ENCODE peak calls at places on chromosome 20, in ten cellular contexts. One of them, this sample, is unnamed.
A peak's percentile ranks its signal among the peaks of the same experiment; 100 is the strongest.

GRCh38 chr20:53621482-53622246 is 28.0 kb upstream of the ZNF217 start:
- DNase-seq in fibroblast of the conjunctiva: peak; percentile 94
- DNase-seq in amygdala: no peak
- DNase-seq in adipocyte: peak; percentile 76
- DNase-seq in activated naive CD8-positive, alpha-beta T cell treated with anti-CD3 and anti-CD28 coated beads, Interleukin-2, amount 50 U/mL, for 24 hours: no peak
- DNase-seq in GM13977: no peak
- DNase-seq in T1000: peak; percentile 88
- DNase-seq in bronchial epithelial cell: peak; percentile 96
- DNase-seq in body of pancreas: peak; percentile 52
- DNase-seq in NCI-H1092 treated with DMSO at 0.1 percent for 48 hours: no peak
- DNase-seq in this sample: no peak

GRCh38 chr20:17504326-17504897 is 26.8 kb downstream of the BFSP1 start:
- DNase-seq in NCI-H1092 treated with DMSO at 0.1 percent for 48 hours: no peak
- DNase-seq in GM13977: no peak
- DNase-seq in T1000: no peak
- DNase-seq in body of pancreas: peak; percentile 27
- DNase-seq in adipocyte: no peak
- DNase-seq in amygdala: no peak
- DNase-seq in bronchial epithelial cell: no peak
- DNase-seq in activated naive CD8-positive, alpha-beta T cell treated with anti-CD3 and anti-CD28 coated beads, Interleukin-2, amount 50 U/mL, for 24 hours: no peak
- DNase-seq in fibroblast of the conjunctiva: no peak
- DNase-seq in this sample: no peak

GRCh38 chr20:55173601-55174000 is 698.2 kb downstream of the DOK5 start:
- DNase-seq in bronchial epithelial cell: no peak
- DNase-seq in fibroblast of the conjunctiva: no peak
- DNase-seq in activated naive CD8-positive, alpha-beta T cell treated with anti-CD3 and anti-CD28 coated beads, Interleukin-2, amount 50 U/mL, for 24 hours: no peak
- DNase-seq in T1000: no peak
- DNase-seq in adipocyte: no peak
- DNase-seq in NCI-H1092 treated with DMSO at 0.1 percent for 48 hours: no peak
- DNase-seq in GM13977: no peak
- DNase-seq in body of pancreas: no peak
- DNase-seq in amygdala: no peak
- DNase-seq in this sample: no peak

GRCh38 chr20:53800883-53801604 is 207.4 kb upstream of the ZNF217 start:
- DNase-seq in GM13977: no peak
- DNase-seq in bronchial epithelial cell: no peak
- DNase-seq in T1000: no peak
- DNase-seq in body of pancreas: no peak
- DNase-seq in amygdala: no peak
- DNase-seq in activated naive CD8-positive, alpha-beta T cell treated with anti-CD3 and anti-CD28 coated beads, Interleukin-2, amount 50 U/mL, for 24 hours: no peak
- DNase-seq in NCI-H1092 treated with DMSO at 0.1 percent for 48 hours: no peak
- DNase-seq in adipocyte: no peak
- DNase-seq in fibroblast of the conjunctiva: no peak
- DNase-seq in this sample: no peak

GRCh38 chr20:61130156-61130555 is 121.9 kb upstream of the CDH4 start:
- DNase-seq in NCI-H1092 treated with DMSO at 0.1 percent for 48 hours: no peak
- DNase-seq in activated naive CD8-positive, alpha-beta T cell treated with anti-CD3 and anti-CD28 coated beads, Interleukin-2, amount 50 U/mL, for 24 hours: no peak
- DNase-seq in bronchial epithelial cell: no peak
- DNase-seq in fibroblast of the conjunctiva: no peak
- DNase-seq in T1000: no peak
- DNase-seq in adipocyte: no peak
- DNase-seq in body of pancreas: no peak
- DNase-seq in GM13977: no peak
- DNase-seq in amygdala: no peak
- DNase-seq in this sample: no peak

GRCh38 chr20:49700411-49701185 is 13.1 kb downstream of the B4GALT5 start:
- DNase-seq in amygdala: no peak
- DNase-seq in NCI-H1092 treated with DMSO at 0.1 percent for 48 hours: no peak
- DNase-seq in adipocyte: peak; percentile 92
- DNase-seq in T1000: no peak
- DNase-seq in bronchial epithelial cell: peak; percentile 85
- DNase-seq in fibroblast of the conjunctiva: peak; percentile 68
- DNase-seq in body of pancreas: no peak
- DNase-seq in GM13977: no peak
- DNase-seq in activated naive CD8-positive, alpha-beta T cell treated with anti-CD3 and anti-CD28 coated beads, Interleukin-2, amount 50 U/mL, for 24 hours: no peak
- DNase-seq in this sample: no peak

GRCh38 chr20:37903317-37904007 is 535 bp downstream of the VSTM2L start:
- DNase-seq in amygdala: peak; percentile 22
- DNase-seq in adipocyte: no peak
- DNase-seq in activated naive CD8-positive, alpha-beta T cell treated with anti-CD3 and anti-CD28 coated beads, Interleukin-2, amount 50 U/mL, for 24 hours: no peak
- DNase-seq in NCI-H1092 treated with DMSO at 0.1 percent for 48 hours: no peak
- DNase-seq in bronchial epithelial cell: no peak
- DNase-seq in T1000: no peak
- DNase-seq in GM13977: peak; percentile 56
- DNase-seq in body of pancreas: no peak
- DNase-seq in fibroblast of the conjunctiva: no peak
- DNase-seq in this sample: no peak

GRCh38 chr20:18796282-18796833 is 17.2 kb upstream of the SCP2D1 start:
- DNase-seq in T1000: no peak
- DNase-seq in adipocyte: no peak
- DNase-seq in activated naive CD8-positive, alpha-beta T cell treated with anti-CD3 and anti-CD28 coated beads, Interleukin-2, amount 50 U/mL, for 24 hours: no peak
- DNase-seq in NCI-H1092 treated with DMSO at 0.1 percent for 48 hours: no peak
- DNase-seq in GM13977: no peak
- DNase-seq in bronchial epithelial cell: no peak
- DNase-seq in body of pancreas: no peak
- DNase-seq in fibroblast of the conjunctiva: no peak
- DNase-seq in amygdala: no peak
- DNase-seq in this sample: no peak

GRCh38 chr20:12827796-12828406 is 180.9 kb upstream of the SPTLC3 start:
- DNase-seq in GM13977: no peak
- DNase-seq in NCI-H1092 treated with DMSO at 0.1 percent for 48 hours: peak; percentile 12
- DNase-seq in fibroblast of the conjunctiva: no peak
- DNase-seq in body of pancreas: no peak
- DNase-seq in activated naive CD8-positive, alpha-beta T cell treated with anti-CD3 and anti-CD28 coated beads, Interleukin-2, amount 50 U/mL, for 24 hours: no peak
- DNase-seq in adipocyte: no peak
- DNase-seq in amygdala: no peak
- DNase-seq in bronchial epithelial cell: no peak
- DNase-seq in T1000: no peak
- DNase-seq in this sample: no peak

GRCh38 chr20:20210943-20211273 is 157.0 kb upstream of the INSM1 start:
- DNase-seq in GM13977: no peak
- DNase-seq in fibroblast of the conjunctiva: no peak
- DNase-seq in amygdala: no peak
- DNase-seq in bronchial epithelial cell: no peak
- DNase-seq in NCI-H1092 treated with DMSO at 0.1 percent for 48 hours: no peak
- DNase-seq in activated naive CD8-positive, alpha-beta T cell treated with anti-CD3 and anti-CD28 coated beads, Interleukin-2, amount 50 U/mL, for 24 hours: no peak
- DNase-seq in T1000: no peak
- DNase-seq in adipocyte: no peak
- DNase-seq in body of pancreas: no peak
- DNase-seq in this sample: no peak

GRCh38 chr20:40275738-40276137 is 413.3 kb downstream of the MAFB start:
- DNase-seq in adipocyte: no peak
- DNase-seq in amygdala: no peak
- DNase-seq in GM13977: no peak
- DNase-seq in T1000: no peak
- DNase-seq in bronchial epithelial cell: no peak
- DNase-seq in NCI-H1092 treated with DMSO at 0.1 percent for 48 hours: no peak
- DNase-seq in activated naive CD8-positive, alpha-beta T cell treated with anti-CD3 and anti-CD28 coated beads, Interleukin-2, amount 50 U/mL, for 24 hours: no peak
- DNase-seq in fibroblast of the conjunctiva: no peak
- DNase-seq in body of pancreas: no peak
- DNase-seq in this sample: no peak

GRCh38 chr20:48983423-48984400 is 62.2 kb downstream of the ARFGEF2 start:
- DNase-seq in T1000: peak; percentile 58
- DNase-seq in fibroblast of the conjunctiva: no peak
- DNase-seq in NCI-H1092 treated with DMSO at 0.1 percent for 48 hours: no peak
- DNase-seq in adipocyte: peak; percentile 54
- DNase-seq in amygdala: no peak
- DNase-seq in activated naive CD8-positive, alpha-beta T cell treated with anti-CD3 and anti-CD28 coated beads, Interleukin-2, amount 50 U/mL, for 24 hours: no peak
- DNase-seq in GM13977: no peak
- DNase-seq in bronchial epithelial cell: peak; percentile 90
- DNase-seq in body of pancreas: peak; percentile 74
- DNase-seq in this sample: no peak

GRCh38 chr20:47306095-47306494 is 50.4 kb downstream of the ZMYND8 start:
- DNase-seq in body of pancreas: no peak
- DNase-seq in activated naive CD8-positive, alpha-beta T cell treated with anti-CD3 and anti-CD28 coated beads, Interleukin-2, amount 50 U/mL, for 24 hours: no peak
- DNase-seq in bronchial epithelial cell: no peak
- DNase-seq in GM13977: no peak
- DNase-seq in adipocyte: no peak
- DNase-seq in T1000: no peak
- DNase-seq in amygdala: no peak
- DNase-seq in NCI-H1092 treated with DMSO at 0.1 percent for 48 hours: no peak
- DNase-seq in fibroblast of the conjunctiva: no peak
- DNase-seq in this sample: no peak

GRCh38 chr20:49851234-49851755 is 38.7 kb downstream of the SLC9A8 start:
- DNase-seq in adipocyte: peak; percentile 29
- DNase-seq in NCI-H1092 treated with DMSO at 0.1 percent for 48 hours: no peak
- DNase-seq in bronchial epithelial cell: no peak
- DNase-seq in GM13977: no peak
- DNase-seq in fibroblast of the conjunctiva: no peak
- DNase-seq in activated naive CD8-positive, alpha-beta T cell treated with anti-CD3 and anti-CD28 coated beads, Interleukin-2, amount 50 U/mL, for 24 hours: no peak
- DNase-seq in T1000: no peak
- DNase-seq in amygdala: peak; percentile 67
- DNase-seq in body of pancreas: no peak
- DNase-seq in this sample: peak; percentile 40

GRCh38 chr20:44217342-44218092 is 6.9 kb upstream of the OSER1 start:
- DNase-seq in GM13977: no peak
- DNase-seq in activated naive CD8-positive, alpha-beta T cell treated with anti-CD3 and anti-CD28 coated beads, Interleukin-2, amount 50 U/mL, for 24 hours: peak; percentile 71
- DNase-seq in adipocyte: peak; percentile 74
- DNase-seq in amygdala: peak; percentile 61
- DNase-seq in fibroblast of the conjunctiva: peak; percentile 51
- DNase-seq in T1000: peak; percentile 72
- DNase-seq in bronchial epithelial cell: peak; percentile 56
- DNase-seq in NCI-H1092 treated with DMSO at 0.1 percent for 48 hours: peak; percentile 60
- DNase-seq in body of pancreas: peak; percentile 82
- DNase-seq in this sample: peak; percentile 68

GRCh38 chr20:5504061-5504739 is 187.4 kb upstream of the PROKR2 start:
- DNase-seq in GM13977: peak; percentile 80
- DNase-seq in T1000: no peak
- DNase-seq in activated naive CD8-positive, alpha-beta T cell treated with anti-CD3 and anti-CD28 coated beads, Interleukin-2, amount 50 U/mL, for 24 hours: peak; percentile 12
- DNase-seq in bronchial epithelial cell: no peak
- DNase-seq in body of pancreas: peak; percentile 63
- DNase-seq in fibroblast of the conjunctiva: peak; percentile 10
- DNase-seq in adipocyte: peak; percentile 64
- DNase-seq in NCI-H1092 treated with DMSO at 0.1 percent for 48 hours: peak; percentile 85
- DNase-seq in amygdala: peak; percentile 74
- DNase-seq in this sample: peak; percentile 50

GRCh38 chr20:23245553-23246128 is 105.0 kb upstream of the NXT1 start:
- DNase-seq in NCI-H1092 treated with DMSO at 0.1 percent for 48 hours: no peak
- DNase-seq in body of pancreas: peak; percentile 48
- DNase-seq in GM13977: peak; percentile 67
- DNase-seq in amygdala: peak; percentile 37
- DNase-seq in fibroblast of the conjunctiva: no peak
- DNase-seq in activated naive CD8-positive, alpha-beta T cell treated with anti-CD3 and anti-CD28 coated beads, Interleukin-2, amount 50 U/mL, for 24 hours: peak; percentile 20
- DNase-seq in adipocyte: peak; percentile 67
- DNase-seq in bronchial epithelial cell: peak; percentile 37
- DNase-seq in T1000: no peak
- DNase-seq in this sample: no peak

GRCh38 chr20:5674176-5674660 is 76.0 kb upstream of the SHLD1 start:
- DNase-seq in activated naive CD8-positive, alpha-beta T cell treated with anti-CD3 and anti-CD28 coated beads, Interleukin-2, amount 50 U/mL, for 24 hours: peak; percentile 19
- DNase-seq in bronchial epithelial cell: peak; percentile 99
- DNase-seq in amygdala: no peak
- DNase-seq in fibroblast of the conjunctiva: no peak
- DNase-seq in T1000: no peak
- DNase-seq in NCI-H1092 treated with DMSO at 0.1 percent for 48 hours: no peak
- DNase-seq in GM13977: peak; percentile 59
- DNase-seq in body of pancreas: no peak
- DNase-seq in adipocyte: no peak
- DNase-seq in this sample: no peak

GRCh38 chr20:43953919-43954617 is 39.4 kb downstream of the TOX2 start:
- DNase-seq in adipocyte: no peak
- DNase-seq in activated naive CD8-positive, alpha-beta T cell treated with anti-CD3 and anti-CD28 coated beads, Interleukin-2, amount 50 U/mL, for 24 hours: no peak
- DNase-seq in T1000: no peak
- DNase-seq in fibroblast of the conjunctiva: no peak
- DNase-seq in GM13977: no peak
- DNase-seq in NCI-H1092 treated with DMSO at 0.1 percent for 48 hours: no peak
- DNase-seq in amygdala: no peak
- DNase-seq in body of pancreas: no peak
- DNase-seq in bronchial epithelial cell: no peak
- DNase-seq in this sample: no peak

GRCh38 chr20:3168079-3168828 is 5.1 kb downstream of the LZTS3 start:
- DNase-seq in fibroblast of the conjunctiva: no peak
- DNase-seq in bronchial epithelial cell: no peak
- DNase-seq in body of pancreas: peak; percentile 74
- DNase-seq in NCI-H1092 treated with DMSO at 0.1 percent for 48 hours: no peak
- DNase-seq in adipocyte: no peak
- DNase-seq in T1000: no peak
- DNase-seq in activated naive CD8-positive, alpha-beta T cell treated with anti-CD3 and anti-CD28 coated beads, Interleukin-2, amount 50 U/mL, for 24 hours: no peak
- DNase-seq in GM13977: peak; percentile 46
- DNase-seq in amygdala: no peak
- DNase-seq in this sample: no peak

GRCh38 chr20:19022791-19023448 is 189.5 kb upstream of the SLC24A3 start:
- DNase-seq in body of pancreas: no peak
- DNase-seq in NCI-H1092 treated with DMSO at 0.1 percent for 48 hours: no peak
- DNase-seq in adipocyte: no peak
- DNase-seq in amygdala: no peak
- DNase-seq in T1000: no peak
- DNase-seq in fibroblast of the conjunctiva: no peak
- DNase-seq in bronchial epithelial cell: no peak
- DNase-seq in GM13977: no peak
- DNase-seq in activated naive CD8-positive, alpha-beta T cell treated with anti-CD3 and anti-CD28 coated beads, Interleukin-2, amount 50 U/mL, for 24 hours: no peak
- DNase-seq in this sample: no peak

GRCh38 chr20:53652090-53652858 is 58.6 kb upstream of the ZNF217 start:
- DNase-seq in adipocyte: peak; percentile 41
- DNase-seq in fibroblast of the conjunctiva: no peak
- DNase-seq in amygdala: no peak
- DNase-seq in body of pancreas: no peak
- DNase-seq in activated naive CD8-positive, alpha-beta T cell treated with anti-CD3 and anti-CD28 coated beads, Interleukin-2, amount 50 U/mL, for 24 hours: no peak
- DNase-seq in T1000: no peak
- DNase-seq in bronchial epithelial cell: peak; percentile 35
- DNase-seq in GM13977: peak; percentile 71
- DNase-seq in NCI-H1092 treated with DMSO at 0.1 percent for 48 hours: no peak
- DNase-seq in this sample: no peak

GRCh38 chr20:50312682-50313187 is 122.1 kb downstream of the CEBPB start:
- DNase-seq in GM13977: no peak
- DNase-seq in adipocyte: peak; percentile 71
- DNase-seq in body of pancreas: peak; percentile 79
- DNase-seq in NCI-H1092 treated with DMSO at 0.1 percent for 48 hours: no peak
- DNase-seq in fibroblast of the conjunctiva: no peak
- DNase-seq in T1000: no peak
- DNase-seq in activated naive CD8-positive, alpha-beta T cell treated with anti-CD3 and anti-CD28 coated beads, Interleukin-2, amount 50 U/mL, for 24 hours: no peak
- DNase-seq in amygdala: no peak
- DNase-seq in bronchial epithelial cell: peak; percentile 90
- DNase-seq in this sample: no peak

GRCh38 chr20:54123587-54124180 is 50.1 kb downstream of the CYP24A1 start:
- DNase-seq in NCI-H1092 treated with DMSO at 0.1 percent for 48 hours: no peak
- DNase-seq in fibroblast of the conjunctiva: peak; percentile 38
- DNase-seq in GM13977: no peak
- DNase-seq in T1000: peak; percentile 96
- DNase-seq in adipocyte: peak; percentile 75
- DNase-seq in amygdala: no peak
- DNase-seq in activated naive CD8-positive, alpha-beta T cell treated with anti-CD3 and anti-CD28 coated beads, Interleukin-2, amount 50 U/mL, for 24 hours: no peak
- DNase-seq in bronchial epithelial cell: peak; percentile 100
- DNase-seq in body of pancreas: peak; percentile 56
- DNase-seq in this sample: no peak

GRCh38 chr20:64223526-64224067 is 32.0 kb upstream of the PCMTD2 start:
- DNase-seq in adipocyte: peak; percentile 26
- DNase-seq in GM13977: no peak
- DNase-seq in bronchial epithelial cell: peak; percentile 21
- DNase-seq in T1000: no peak
- DNase-seq in amygdala: no peak
- DNase-seq in NCI-H1092 treated with DMSO at 0.1 percent for 48 hours: peak; percentile 25
- DNase-seq in fibroblast of the conjunctiva: no peak
- DNase-seq in body of pancreas: no peak
- DNase-seq in activated naive CD8-positive, alpha-beta T cell treated with anti-CD3 and anti-CD28 coated beads, Interleukin-2, amount 50 U/mL, for 24 hours: no peak
- DNase-seq in this sample: peak; percentile 39

GRCh38 chr20:24755411-24755922 is 193.6 kb upstream of the CST7 start:
- DNase-seq in body of pancreas: no peak
- DNase-seq in GM13977: no peak
- DNase-seq in bronchial epithelial cell: no peak
- DNase-seq in fibroblast of the conjunctiva: no peak
- DNase-seq in adipocyte: no peak
- DNase-seq in T1000: no peak
- DNase-seq in NCI-H1092 treated with DMSO at 0.1 percent for 48 hours: no peak
- DNase-seq in amygdala: no peak
- DNase-seq in activated naive CD8-positive, alpha-beta T cell treated with anti-CD3 and anti-CD28 coated beads, Interleukin-2, amount 50 U/mL, for 24 hours: no peak
- DNase-seq in this sample: no peak

GRCh38 chr20:51211191-51211590 is 188.3 kb upstream of the KCNG1 start:
- DNase-seq in fibroblast of the conjunctiva: no peak
- DNase-seq in activated naive CD8-positive, alpha-beta T cell treated with anti-CD3 and anti-CD28 coated beads, Interleukin-2, amount 50 U/mL, for 24 hours: no peak
- DNase-seq in amygdala: no peak
- DNase-seq in adipocyte: no peak
- DNase-seq in T1000: no peak
- DNase-seq in GM13977: no peak
- DNase-seq in body of pancreas: no peak
- DNase-seq in bronchial epithelial cell: peak; percentile 69
- DNase-seq in NCI-H1092 treated with DMSO at 0.1 percent for 48 hours: no peak
- DNase-seq in this sample: no peak

GRCh38 chr20:38536310-38536709 is 44.7 kb upstream of the ADIG start:
- DNase-seq in NCI-H1092 treated with DMSO at 0.1 percent for 48 hours: no peak
- DNase-seq in fibroblast of the conjunctiva: peak; percentile 4
- DNase-seq in bronchial epithelial cell: peak; percentile 93
- DNase-seq in body of pancreas: no peak
- DNase-seq in GM13977: no peak
- DNase-seq in activated naive CD8-positive, alpha-beta T cell treated with anti-CD3 and anti-CD28 coated beads, Interleukin-2, amount 50 U/mL, for 24 hours: no peak
- DNase-seq in adipocyte: peak; percentile 33
- DNase-seq in T1000: no peak
- DNase-seq in amygdala: no peak
- DNase-seq in this sample: no peak